ENCODE peak calls at places on chromosome 6, in five cellular contexts. L is upper lobe of left lung, R is A549, M is uterus, D is esophagus squamous epithelium. Z is an unnamed sample. For H3K9me3, the result is how much of the 10 kb centered on the place peaks cover.

GRCh38 chr6:142459267-142459666 is 157.5 kb downstream of the ADGRG6 start:
- DNase-seq in L (no peak), R (no peak), M (no peak), D (no peak), Z (no peak)

GRCh38 chr6:16548121-16548520 is 213.1 kb downstream of the ATXN1 start:
- DNase-seq in L (no peak), R (no peak), M (no peak), D (no peak), Z (no peak)

GRCh38 chr6:87212596-87212995 is 57.2 kb downstream of the ZNF292 start:
- DNase-seq in L (no peak), R (no peak), M (no peak), D (no peak), Z (no peak)

GRCh38 chr6:106117579-106117978 is 31.4 kb downstream of the PRDM1 start:
- DNase-seq in L (peak), R (no peak), M (no peak), D (no peak), Z (no peak)

GRCh38 chr6:122726649-122727048 is 52.9 kb upstream of the FABP7 start:
- DNase-seq in L (no peak), R (no peak), M (no peak), D (no peak), Z (no peak)

GRCh38 chr6:166598441-166599138 is 12.1 kb upstream of the RAMACL start:
- DNase-seq in L (peak), R (no peak), M (peak), D (no peak), Z (no peak)

GRCh38 chr6:86715676-86716075 is 221.7 kb upstream of the HTR1E start:
- DNase-seq in L (no peak), R (no peak), M (no peak), D (no peak), Z (no peak)

GRCh38 chr6:287500-287883 is 4.8 kb upstream of the DUSP22 start:
- DNase-seq in L (no peak), R (no peak), M (no peak), D (no peak), Z (no peak)

GRCh38 chr6:111874030-111874425 is 776 bp upstream of the FYN start:
- DNase-seq in L (peak), R (no peak), M (peak), D (no peak), Z (peak)

GRCh38 chr6:157328108-157328692 is 4.9 kb upstream of the TMEM242 start:
- DNase-seq in L (no peak), R (no peak), M (no peak), D (no peak), Z (no peak)

GRCh38 chr6:15440040-15440439 is 194.2 kb downstream of the JARID2 start:
- DNase-seq in L (no peak), R (no peak), M (no peak), D (no peak), Z (no peak)

GRCh38 chr6:130973521-130974277 is 89.3 kb downstream of the EPB41L2 start:
- DNase-seq in L (no peak), R (no peak), M (no peak), D (no peak), Z (no peak)

GRCh38 chr6:56959094-56959493 is 4.2 kb downstream of the BEND6 start:
- DNase-seq in L (no peak), R (no peak), M (no peak), D (no peak), Z (no peak)

GRCh38 chr6:89745728-89746127 is 73.9 kb downstream of the MDN1 start:
- DNase-seq in L (no peak), R (no peak), M (no peak), D (no peak), Z (no peak)

GRCh38 chr6:80182291-80182690 is 75.8 kb downstream of the BCKDHB start:
- DNase-seq in L (no peak), R (no peak), M (no peak), D (no peak), Z (no peak)

GRCh38 chr6:6825986-6826901 is 237.7 kb downstream of the LY86 start:
- DNase-seq in L (peak), R (no peak), M (peak), D (no peak), Z (peak)

GRCh38 chr6:160198577-160199211 is 59.9 kb downstream of the SLC22A2 start:
- DNase-seq in L (no peak), R (no peak), M (no peak), D (no peak), Z (no peak)

GRCh38 chr6:79466222-79466834 is 70.9 kb downstream of the LCA5 start:
- DNase-seq in L (no peak), R (peak), M (no peak), D (no peak), Z (no peak)

GRCh38 chr6:35093118-35093445 is 48.1 kb downstream of the TCP11 start:
- DNase-seq in L (no peak), R (no peak), M (no peak), D (no peak), Z (no peak)

GRCh38 chr6:148830614-148831013 is 83.8 kb downstream of the UST start:
- DNase-seq in L (no peak), R (no peak), M (no peak), D (no peak), Z (no peak)

GRCh38 chr6:14017626-14018475 is 93.1 kb downstream of the RNF182 start:
- DNase-seq in L (no peak), R (no peak), M (no peak), D (no peak), Z (peak)

GRCh38 chr6:3861424-3861823 is 12.3 kb downstream of the FAM50B start:
- DNase-seq in L (no peak), R (no peak), M (no peak), D (no peak), Z (no peak)

GRCh38 chr6:36033935-36034334 is 6.3 kb downstream of the MAPK14 start:
- DNase-seq in L (peak), R (no peak), M (no peak), D (no peak), Z (no peak)

GRCh38 chr6:1594495-1595200 is 15.1 kb upstream of the FOXC1 start:
- DNase-seq in L (no peak), R (no peak), M (no peak), D (no peak), Z (no peak)

GRCh38 chr6:10837009-10837691 is 1.2 kb downstream of the MAK start:
- DNase-seq in L (peak), R (peak), M (no peak), D (no peak), Z (peak)

GRCh38 chr6:139187489-139187888 is 52.6 kb downstream of the HECA start:
- DNase-seq in L (no peak), R (no peak), M (no peak), D (no peak), Z (no peak)

GRCh38 chr6:166556871-166557322 is 29.6 kb downstream of the RAMACL start:
- DNase-seq in L (peak), R (peak), M (peak), D (peak), Z (peak)

GRCh38 chr6:10595731-10596664 is 74.8 kb downstream of the GCNT2 start:
- DNase-seq in L (no peak), R (no peak), M (no peak), D (no peak), Z (no peak)

DNA sequence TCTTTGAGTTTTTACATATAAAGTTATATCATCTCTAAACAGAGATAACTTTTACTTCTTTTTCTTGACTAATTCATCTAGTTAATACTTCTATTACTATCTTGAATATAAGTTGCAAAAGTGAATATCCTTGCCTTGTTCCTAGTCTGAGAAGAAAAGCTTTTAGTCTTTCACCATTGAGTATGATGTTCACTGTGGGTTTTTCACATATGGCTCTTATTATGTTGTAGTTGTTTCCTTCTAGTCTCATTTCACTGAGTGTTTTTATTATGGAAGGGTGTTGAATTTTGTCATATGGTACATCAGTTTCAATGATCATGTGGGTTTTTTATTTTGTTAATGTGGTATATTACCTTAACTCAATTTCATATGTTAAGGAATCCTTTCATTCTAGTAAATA is 488.3 kb downstream of the COL12A1 start:
- DNase-seq in L (no peak), R (no peak), M (no peak), D (no peak), Z (no peak)
- H3K9me3 ChIP-seq in L (under half), R (under half), M (under half), D (under half), Z (under half)

GRCh38 chr6:31702819-31703716 is at the start of gene ABHD16A:
- DNase-seq in L (peak), R (peak), M (peak), D (peak), Z (peak)
- TF ChIP-seq POLR2A in L (peak), R (peak), M (peak), D (peak), Z (peak)

GRCh38 chr6:44468835-44469234 is 81.3 kb downstream of the CDC5L start:
- DNase-seq in L (no peak), R (no peak), M (no peak), D (no peak), Z (no peak)
- TF ChIP-seq CTCF in L (no peak), R (no peak), M (no peak), D (no peak), Z (no peak)

DNA sequence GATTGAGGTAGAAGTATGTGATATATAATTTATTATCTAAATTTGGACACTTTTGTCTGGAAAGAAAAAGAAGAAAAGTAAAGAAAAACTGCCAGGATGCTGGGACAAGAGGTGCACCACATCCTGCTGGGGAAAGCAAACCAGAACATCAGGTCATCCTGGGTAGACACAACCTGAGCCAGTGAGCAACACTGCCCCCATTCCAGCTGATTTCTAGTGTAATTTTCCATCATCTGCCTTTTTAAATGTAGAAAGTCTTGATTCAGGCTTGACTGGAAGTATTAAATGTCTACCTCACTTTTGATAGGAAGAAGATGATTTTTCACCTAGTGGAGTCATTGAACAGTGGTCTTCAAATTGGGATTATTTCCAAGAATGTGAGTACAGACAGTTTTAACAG is 1164.5 kb upstream of the CITED2 start:
- DNase-seq in L (no peak), R (no peak), M (no peak), D (no peak), Z (no peak)
- H3K9me3 ChIP-seq in L (under half), R (under half), M (under half), D (under half), Z (under half)

GRCh38 chr6:127110712-127111111 is 7.8 kb upstream of the RSPO3 start:
- DNase-seq in L (no peak), R (no peak), M (no peak), D (no peak), Z (no peak)
- TF ChIP-seq POLR2A in L (no peak), R (no peak), M (no peak), D (no peak), Z (no peak)

DNA sequence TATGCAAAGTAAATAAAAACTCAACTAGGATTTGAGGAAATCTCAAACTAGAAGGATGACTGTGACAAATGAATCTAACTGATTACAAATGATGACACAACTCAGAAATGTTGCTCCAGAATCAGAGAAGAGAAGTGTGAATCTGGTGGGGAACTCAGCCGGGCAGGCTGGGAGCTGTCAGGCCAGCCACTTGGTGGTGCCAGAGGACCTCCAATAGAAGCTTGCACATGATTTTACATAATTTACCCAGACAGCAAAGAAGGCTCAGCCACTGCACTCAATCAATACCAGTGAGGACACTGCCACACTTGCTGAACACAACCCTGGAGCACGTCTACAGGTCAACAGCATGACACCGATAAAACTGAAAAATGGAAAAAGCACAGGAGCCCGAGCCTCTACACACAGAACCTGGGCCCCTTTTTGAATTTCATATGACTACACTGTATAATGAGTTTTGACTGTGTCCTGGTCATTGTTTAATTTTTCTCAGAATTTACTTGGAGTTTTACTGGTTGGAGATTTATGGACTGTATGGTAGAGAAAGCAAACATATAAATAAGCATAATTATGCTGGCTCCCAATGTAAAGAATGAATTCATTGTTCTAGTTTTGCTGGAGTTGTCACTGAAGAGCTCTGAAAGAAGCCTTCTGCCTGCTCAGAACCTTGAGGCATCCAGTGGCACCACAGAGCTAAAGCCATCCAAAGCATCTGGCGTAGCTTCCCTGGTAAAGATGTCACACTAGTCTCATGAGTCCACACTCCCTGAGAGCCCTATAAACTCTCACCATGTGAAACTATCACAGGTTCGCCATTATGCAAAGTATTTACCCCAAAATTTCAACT is 296.5 kb downstream of the THBS2 start:
- DNase-seq in L (peak), R (peak), M (peak), D (no peak), Z (peak)
- TF ChIP-seq CTCF in L (peak), R (peak), M (peak), D (peak), Z (peak)

GRCh38 chr6:165204807-165205545 is 104.4 kb downstream of the C6orf118 start:
- DNase-seq in L (no peak), R (no peak), M (no peak), D (no peak), Z (no peak)
- H3K9me3 ChIP-seq in L (under half), R (under half), M (under half), D (under half), Z (under half)